ENCODE peak calls at places on chromosomes 3 and 15, in seven cellular contexts. One of them, this sample, is unnamed.

GRCh38 chr15:84638103-84638502 is 16.0 kb downstream of the WDR73 start:
- DNase-seq in adipocyte: peak; percentile 24
- DNase-seq in epithelial cell of esophagus: peak; percentile 63
- DNase-seq in tibial nerve: no peak
- DNase-seq in fibroblast of pulmonary artery: no peak
- DNase-seq in HFF-Myc: no peak
- DNase-seq in lower leg skin: no peak
- DNase-seq in this sample: no peak

GRCh38 chr3:153330891-153331290 is 168.9 kb downstream of the RAP2B start:
- DNase-seq in adipocyte: no peak
- DNase-seq in epithelial cell of esophagus: peak; percentile 36
- DNase-seq in tibial nerve: no peak
- DNase-seq in fibroblast of pulmonary artery: no peak
- DNase-seq in HFF-Myc: no peak
- DNase-seq in lower leg skin: no peak
- DNase-seq in this sample: no peak

GRCh38 chr3:187069857-187070516 is 69.3 kb downstream of the RPL39L start:
- DNase-seq in adipocyte: no peak
- DNase-seq in epithelial cell of esophagus: no peak
- DNase-seq in tibial nerve: no peak
- DNase-seq in fibroblast of pulmonary artery: no peak
- DNase-seq in HFF-Myc: no peak
- DNase-seq in lower leg skin: no peak
- DNase-seq in this sample: no peak

GRCh38 chr15:48644827-48645557 is 517 bp downstream of the FBN1 start:
- DNase-seq in adipocyte: peak; percentile 69
- DNase-seq in epithelial cell of esophagus: peak; percentile 53
- DNase-seq in tibial nerve: no peak
- DNase-seq in fibroblast of pulmonary artery: peak; percentile 68
- DNase-seq in HFF-Myc: no peak
- DNase-seq in lower leg skin: peak; percentile 90
- DNase-seq in this sample: no peak

GRCh38 chr3:123347205-123347604 is 101.7 kb downstream of the ADCY5 start:
- DNase-seq in adipocyte: no peak
- DNase-seq in epithelial cell of esophagus: no peak
- DNase-seq in tibial nerve: no peak
- DNase-seq in fibroblast of pulmonary artery: no peak
- DNase-seq in HFF-Myc: no peak
- DNase-seq in lower leg skin: no peak
- DNase-seq in this sample: no peak

GRCh38 chr3:67529915-67530314 is 124.5 kb downstream of the SUCLG2 start:
- DNase-seq in adipocyte: no peak
- DNase-seq in epithelial cell of esophagus: no peak
- DNase-seq in tibial nerve: no peak
- DNase-seq in fibroblast of pulmonary artery: peak; percentile 7
- DNase-seq in HFF-Myc: no peak
- DNase-seq in lower leg skin: no peak
- DNase-seq in this sample: no peak

GRCh38 chr3:3189102-3189727 is 9.7 kb upstream of the CRBN start:
- DNase-seq in adipocyte: peak; percentile 19
- DNase-seq in epithelial cell of esophagus: no peak
- DNase-seq in tibial nerve: no peak
- DNase-seq in fibroblast of pulmonary artery: peak; percentile 46
- DNase-seq in HFF-Myc: no peak
- DNase-seq in lower leg skin: no peak
- DNase-seq in this sample: no peak

GRCh38 chr3:177220136-177220974 is 23.1 kb upstream of the TBL1XR1 start:
- DNase-seq in adipocyte: no peak
- DNase-seq in epithelial cell of esophagus: peak; percentile 17
- DNase-seq in tibial nerve: no peak
- DNase-seq in fibroblast of pulmonary artery: peak; percentile 37
- DNase-seq in HFF-Myc: no peak
- DNase-seq in lower leg skin: no peak
- DNase-seq in this sample: no peak

GRCh38 chr15:73888224-73889041 is 15.1 kb downstream of the TBC1D21 start:
- DNase-seq in adipocyte: no peak
- DNase-seq in epithelial cell of esophagus: no peak
- DNase-seq in tibial nerve: no peak
- DNase-seq in fibroblast of pulmonary artery: no peak
- DNase-seq in HFF-Myc: no peak
- DNase-seq in lower leg skin: peak; percentile 68
- DNase-seq in this sample: no peak

GRCh38 chr15:57134877-57135276 is 216.4 kb downstream of the TCF12 start:
- DNase-seq in adipocyte: no peak
- DNase-seq in epithelial cell of esophagus: no peak
- DNase-seq in tibial nerve: no peak
- DNase-seq in fibroblast of pulmonary artery: peak; percentile 75
- DNase-seq in HFF-Myc: peak; percentile 38
- DNase-seq in lower leg skin: no peak
- DNase-seq in this sample: no peak

GRCh38 chr15:33693166-33693830 is 275.0 kb upstream of the CHRM5 start:
- DNase-seq in adipocyte: no peak
- DNase-seq in epithelial cell of esophagus: no peak
- DNase-seq in tibial nerve: no peak
- DNase-seq in fibroblast of pulmonary artery: no peak
- DNase-seq in HFF-Myc: no peak
- DNase-seq in lower leg skin: no peak
- DNase-seq in this sample: no peak

GRCh38 chr3:142987707-142988106 is 13.7 kb upstream of the U2SURP start:
- DNase-seq in adipocyte: no peak
- DNase-seq in epithelial cell of esophagus: peak; percentile 39
- DNase-seq in tibial nerve: no peak
- DNase-seq in fibroblast of pulmonary artery: peak; percentile 76
- DNase-seq in HFF-Myc: no peak
- DNase-seq in lower leg skin: no peak
- DNase-seq in this sample: no peak

GRCh38 chr15:101165905-101166471 is 85.9 kb downstream of the CHSY1 start:
- DNase-seq in adipocyte: no peak
- DNase-seq in epithelial cell of esophagus: no peak
- DNase-seq in tibial nerve: no peak
- DNase-seq in fibroblast of pulmonary artery: no peak
- DNase-seq in HFF-Myc: no peak
- DNase-seq in lower leg skin: no peak
- DNase-seq in this sample: no peak

GRCh38 chr15:78930577-78931388 is 14.1 kb downstream of the CTSH start:
- DNase-seq in adipocyte: peak; percentile 78
- DNase-seq in epithelial cell of esophagus: peak; percentile 99
- DNase-seq in tibial nerve: no peak
- DNase-seq in fibroblast of pulmonary artery: peak; percentile 74
- DNase-seq in HFF-Myc: peak; percentile 81
- DNase-seq in lower leg skin: no peak
- DNase-seq in this sample: no peak

GRCh38 chr15:29857196-29857595 is 34.9 kb upstream of the TJP1 start:
- DNase-seq in adipocyte: no peak
- DNase-seq in epithelial cell of esophagus: peak; percentile 22
- DNase-seq in tibial nerve: no peak
- DNase-seq in fibroblast of pulmonary artery: peak; percentile 16
- DNase-seq in HFF-Myc: no peak
- DNase-seq in lower leg skin: no peak
- DNase-seq in this sample: no peak

GRCh38 chr15:23854535-23855252 is 167.6 kb upstream of the NDN start:
- DNase-seq in adipocyte: no peak
- DNase-seq in epithelial cell of esophagus: no peak
- DNase-seq in tibial nerve: no peak
- DNase-seq in fibroblast of pulmonary artery: no peak
- DNase-seq in HFF-Myc: no peak
- DNase-seq in lower leg skin: no peak
- DNase-seq in this sample: no peak

GRCh38 chr3:8110966-8111798 is 390.4 kb upstream of the LMCD1 start:
- DNase-seq in adipocyte: peak; percentile 45
- DNase-seq in epithelial cell of esophagus: peak; percentile 80
- DNase-seq in tibial nerve: peak; percentile 76
- DNase-seq in fibroblast of pulmonary artery: peak; percentile 75
- DNase-seq in HFF-Myc: peak; percentile 10
- DNase-seq in lower leg skin: no peak
- DNase-seq in this sample: no peak

GRCh38 chr3:101940521-101940992 is 91.2 kb downstream of the NFKBIZ start:
- DNase-seq in adipocyte: peak; percentile 96
- DNase-seq in epithelial cell of esophagus: peak; percentile 92
- DNase-seq in tibial nerve: no peak
- DNase-seq in fibroblast of pulmonary artery: peak; percentile 99
- DNase-seq in HFF-Myc: peak; percentile 80
- DNase-seq in lower leg skin: no peak
- DNase-seq in this sample: no peak

GRCh38 chr3:143736651-143737050 is 111.6 kb downstream of the SLC9A9 start:
- DNase-seq in adipocyte: no peak
- DNase-seq in epithelial cell of esophagus: peak; percentile 90
- DNase-seq in tibial nerve: no peak
- DNase-seq in fibroblast of pulmonary artery: peak; percentile 7
- DNase-seq in HFF-Myc: no peak
- DNase-seq in lower leg skin: no peak
- DNase-seq in this sample: no peak

GRCh38 chr15:96428742-96429141 is 98.2 kb downstream of the NR2F2 start:
- DNase-seq in adipocyte: peak; percentile 91
- DNase-seq in epithelial cell of esophagus: peak; percentile 93
- DNase-seq in tibial nerve: peak; percentile 48
- DNase-seq in fibroblast of pulmonary artery: peak; percentile 92
- DNase-seq in HFF-Myc: peak; percentile 52
- DNase-seq in lower leg skin: no peak
- DNase-seq in this sample: no peak

GRCh38 chr3:111861396-111861795 is 2.3 kb downstream of the PHLDB2 start:
- DNase-seq in adipocyte: peak; percentile 44
- DNase-seq in epithelial cell of esophagus: no peak
- DNase-seq in tibial nerve: no peak
- DNase-seq in fibroblast of pulmonary artery: peak; percentile 60
- DNase-seq in HFF-Myc: no peak
- DNase-seq in lower leg skin: no peak
- DNase-seq in this sample: no peak

GRCh38 chr3:111859974-111860859 is 1.2 kb downstream of the PHLDB2 start:
- DNase-seq in adipocyte: peak; percentile 91
- DNase-seq in epithelial cell of esophagus: peak; percentile 82
- DNase-seq in tibial nerve: peak; percentile 83
- DNase-seq in fibroblast of pulmonary artery: peak; percentile 94
- DNase-seq in HFF-Myc: peak; percentile 85
- DNase-seq in lower leg skin: peak; percentile 95
- DNase-seq in this sample: peak; percentile 78

GRCh38 chr3:111862974-111863373 is 3.9 kb downstream of the PHLDB2 start:
- DNase-seq in adipocyte: no peak
- DNase-seq in epithelial cell of esophagus: no peak
- DNase-seq in tibial nerve: no peak
- DNase-seq in fibroblast of pulmonary artery: no peak
- DNase-seq in HFF-Myc: no peak
- DNase-seq in lower leg skin: no peak
- DNase-seq in this sample: no peak

GRCh38 chr3:111863942-111864341 is 4.9 kb downstream of the PHLDB2 start:
- DNase-seq in adipocyte: peak; percentile 21
- DNase-seq in epithelial cell of esophagus: no peak
- DNase-seq in tibial nerve: no peak
- DNase-seq in fibroblast of pulmonary artery: no peak
- DNase-seq in HFF-Myc: no peak
- DNase-seq in lower leg skin: no peak
- DNase-seq in this sample: no peak

GRCh38 chr3:111862415-111862814 is 3.4 kb downstream of the PHLDB2 start:
- DNase-seq in adipocyte: no peak
- DNase-seq in epithelial cell of esophagus: no peak
- DNase-seq in tibial nerve: no peak
- DNase-seq in fibroblast of pulmonary artery: no peak
- DNase-seq in HFF-Myc: no peak
- DNase-seq in lower leg skin: no peak
- DNase-seq in this sample: no peak
- H3K4me3 ChIP-seq in adipocyte: peak overlapping the region; percentile 96
- H3K4me3 ChIP-seq in epithelial cell of esophagus: no peak overlapping the region
- H3K4me3 ChIP-seq in tibial nerve: no peak overlapping the region
- H3K4me3 ChIP-seq in fibroblast of pulmonary artery: peak overlapping the region; percentile 90
- H3K4me3 ChIP-seq in HFF-Myc: peak overlapping the region; percentile 87
- H3K4me3 ChIP-seq in lower leg skin: no peak overlapping the region
- H3K4me3 ChIP-seq in this sample: no peak overlapping the region

GRCh38 chr3:112120485-112120836 is 12.6 kb downstream of the GCSAM start:
- DNase-seq in adipocyte: no peak
- DNase-seq in epithelial cell of esophagus: no peak
- DNase-seq in tibial nerve: no peak
- DNase-seq in fibroblast of pulmonary artery: no peak
- DNase-seq in HFF-Myc: no peak
- DNase-seq in lower leg skin: no peak
- DNase-seq in this sample: no peak
- H3K4me3 ChIP-seq in adipocyte: no peak overlapping the region
- H3K4me3 ChIP-seq in epithelial cell of esophagus: no peak overlapping the region
- H3K4me3 ChIP-seq in tibial nerve: no peak overlapping the region
- H3K4me3 ChIP-seq in fibroblast of pulmonary artery: no peak overlapping the region
- H3K4me3 ChIP-seq in HFF-Myc: no peak overlapping the region
- H3K4me3 ChIP-seq in lower leg skin: no peak overlapping the region
- H3K4me3 ChIP-seq in this sample: no peak overlapping the region

DNA sequence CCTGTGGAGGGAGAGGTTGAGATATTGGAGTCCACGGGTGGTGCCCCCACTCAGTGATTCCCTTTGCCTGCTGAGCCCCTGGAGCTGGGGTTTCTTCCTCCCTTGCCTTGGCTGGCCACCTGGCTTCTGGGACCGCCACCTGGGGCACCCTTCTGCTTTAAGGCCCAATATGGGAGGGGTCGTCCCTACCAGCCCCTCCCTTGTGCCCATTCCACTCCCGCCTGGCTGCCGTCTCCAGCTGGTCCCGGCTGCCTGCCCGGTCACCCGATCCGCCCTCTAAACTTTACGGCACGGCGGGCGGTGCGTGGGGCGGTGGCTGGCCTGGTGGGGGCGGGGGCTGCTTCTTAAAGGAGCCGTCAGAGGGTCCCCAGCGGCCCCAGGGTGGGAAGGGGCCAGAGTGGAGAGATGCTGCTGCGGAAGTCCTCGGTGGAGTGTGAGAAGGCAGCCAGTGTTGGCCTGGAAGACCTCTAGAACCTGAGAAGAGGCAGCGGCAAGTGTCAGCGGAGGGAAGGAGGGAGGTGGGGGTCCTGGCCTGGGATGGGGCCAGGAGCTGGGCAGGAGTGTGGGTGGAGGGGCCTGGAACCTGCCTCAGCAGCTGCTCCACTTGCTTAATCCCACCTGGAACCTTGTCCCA is 1.6 kb upstream of the SEMA3B start:
- DNase-seq in adipocyte: peak; percentile 68
- DNase-seq in epithelial cell of esophagus: no peak
- DNase-seq in tibial nerve: peak; percentile 59
- DNase-seq in fibroblast of pulmonary artery: peak; percentile 26
- DNase-seq in HFF-Myc: no peak
- DNase-seq in lower leg skin: no peak
- DNase-seq in this sample: no peak
- H3K4me3 ChIP-seq in adipocyte: peak overlapping the region; percentile 65
- H3K4me3 ChIP-seq in epithelial cell of esophagus: peak overlapping the region; percentile 45
- H3K4me3 ChIP-seq in tibial nerve: peak overlapping the region; percentile 30
- H3K4me3 ChIP-seq in fibroblast of pulmonary artery: peak overlapping the region; percentile 55
- H3K4me3 ChIP-seq in HFF-Myc: peak overlapping the region; percentile 0
- H3K4me3 ChIP-seq in lower leg skin: peak overlapping the region; percentile 12
- H3K4me3 ChIP-seq in this sample: no peak overlapping the region

DNA sequence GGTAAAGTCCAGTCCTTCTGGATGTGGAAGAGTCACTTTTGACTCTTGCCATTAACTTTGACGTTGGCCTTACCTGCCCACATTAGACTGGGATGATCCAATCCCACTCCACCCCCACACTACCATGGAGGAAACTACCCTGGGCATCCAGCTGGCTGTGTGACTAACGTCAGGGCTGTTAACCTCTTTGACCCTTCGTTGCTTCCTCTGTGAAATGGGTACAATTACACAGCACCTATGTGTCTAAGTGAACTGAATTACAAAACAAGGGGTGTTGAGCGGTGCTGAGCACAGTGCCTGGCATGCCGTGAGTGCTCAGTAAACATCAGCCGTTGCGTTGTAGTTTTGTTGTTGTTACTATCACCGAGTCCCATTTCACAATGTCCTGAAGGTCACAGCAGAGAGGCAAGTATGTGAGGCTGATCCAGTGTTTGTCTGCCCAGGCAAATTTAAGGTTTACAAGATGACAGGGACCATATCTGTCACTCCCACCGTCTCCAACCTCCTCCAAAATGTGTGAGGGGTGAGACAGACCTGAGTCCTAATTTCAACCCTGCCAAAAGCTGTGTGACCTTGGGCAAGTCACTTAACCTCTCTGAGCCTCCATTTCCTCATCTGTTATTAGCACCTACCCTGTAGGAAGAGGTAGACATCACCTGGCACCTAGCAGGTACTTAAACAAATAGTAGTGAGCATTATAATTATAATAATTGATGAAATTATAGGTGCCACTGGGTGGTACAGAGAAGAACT is 20.9 kb downstream of the WNT7A start:
- DNase-seq in adipocyte: no peak
- DNase-seq in epithelial cell of esophagus: no peak
- DNase-seq in tibial nerve: no peak
- DNase-seq in fibroblast of pulmonary artery: no peak
- DNase-seq in HFF-Myc: no peak
- DNase-seq in lower leg skin: no peak
- DNase-seq in this sample: no peak
- H3K4me3 ChIP-seq in adipocyte: no peak overlapping the region
- H3K4me3 ChIP-seq in epithelial cell of esophagus: no peak overlapping the region
- H3K4me3 ChIP-seq in tibial nerve: no peak overlapping the region
- H3K4me3 ChIP-seq in fibroblast of pulmonary artery: no peak overlapping the region
- H3K4me3 ChIP-seq in HFF-Myc: no peak overlapping the region
- H3K4me3 ChIP-seq in lower leg skin: no peak overlapping the region
- H3K4me3 ChIP-seq in this sample: no peak overlapping the region

This sample was measured in CD8-positive, alpha-beta memory T cell.